ENCODE peak calls at places on chromosomes 16 and 17, in ten cellular contexts. O is stimulated activated CD4-positive, alpha-beta T cell treated with anti-CD3 and anti-CD28 coated beads, Interleukin-15, amount 100 ng/mL, for 1 hour; V is GM23338; D is BJ; B is GDM1; Z is adipocyte; S is HuH-7.5; L is EL; K is left ventricle myocardium inferior; M is erythroblast. H is an unnamed sample.

GRCh38 chr17:41116292-41116691 is 1.9 kb downstream of the KRTAP4-11 start:
- DNase-seq in O (no peak), V (no peak), D (no peak), B (no peak), Z (no peak), S (no peak), L (peak), K (no peak), M (no peak), H (peak)

GRCh38 chr17:82281502-82282238 is 8.2 kb upstream of the CSNK1D start:
- DNase-seq in O (no peak), V (no peak), D (no peak), B (no peak), Z (no peak), S (no peak), L (peak), K (no peak), M (no peak), H (no peak)

GRCh38 chr17:48569676-48570324 is 8.3 kb downstream of the HOXB4 start:
- DNase-seq in O (no peak), V (no peak), D (no peak), B (no peak), Z (no peak), S (no peak), L (no peak), K (no peak), M (no peak), H (no peak)

GRCh38 chr17:81129711-81130367 is 35.5 kb upstream of the PVALEF start:
- DNase-seq in O (no peak), V (no peak), D (no peak), B (no peak), Z (no peak), S (no peak), L (no peak), K (no peak), M (no peak), H (no peak)

GRCh38 chr17:65670667-65671371 is 109.4 kb upstream of the AXIN2 start:
- DNase-seq in O (no peak), V (no peak), D (no peak), B (no peak), Z (no peak), S (no peak), L (no peak), K (no peak), M (no peak), H (no peak)

GRCh38 chr16:2533912-2534311 is 2.7 kb upstream of the CEMP1 start:
- DNase-seq in O (no peak), V (no peak), D (no peak), B (no peak), Z (no peak), S (no peak), L (no peak), K (no peak), M (no peak), H (no peak)

GRCh38 chr17:55661963-55662834 is 60.5 kb downstream of the TMEM100 start:
- DNase-seq in O (no peak), V (no peak), D (no peak), B (no peak), Z (no peak), S (no peak), L (no peak), K (no peak), M (peak), H (no peak)

GRCh38 chr17:28524476-28525415 is 18.6 kb downstream of the FOXN1 start:
- DNase-seq in O (no peak), V (no peak), D (peak), B (no peak), Z (peak), S (peak), L (peak), K (no peak), M (no peak), H (no peak)

GRCh38 chr16:13307255-13307654 is 405.9 kb downstream of the SHISA9 start:
- DNase-seq in O (no peak), V (no peak), D (peak), B (peak), Z (peak), S (no peak), L (peak), K (no peak), M (no peak), H (no peak)

GRCh38 chr16:52773026-52773425 is 226.1 kb upstream of the TOX3 start:
- DNase-seq in O (no peak), V (no peak), D (no peak), B (no peak), Z (no peak), S (no peak), L (no peak), K (no peak), M (no peak), H (no peak)

GRCh38 chr16:4491898-4492297 is 15.7 kb downstream of the HMOX2 start:
- DNase-seq in O (no peak), V (no peak), D (no peak), B (no peak), Z (no peak), S (no peak), L (no peak), K (no peak), M (no peak), H (no peak)

GRCh38 chr16:12096162-12096781 is 119.7 kb downstream of the SNX29 start:
- DNase-seq in O (no peak), V (no peak), D (no peak), B (no peak), Z (no peak), S (no peak), L (peak), K (no peak), M (no peak), H (no peak)

GRCh38 chr16:63749256-63749655 is 1372.6 kb downstream of the CDH11 start:
- DNase-seq in O (no peak), V (no peak), D (no peak), B (no peak), Z (no peak), S (no peak), L (no peak), K (no peak), M (no peak), H (no peak)

GRCh38 chr16:48164907-48165715 is 9.3 kb upstream of the ABCC12 start:
- DNase-seq in O (peak), V (peak), D (no peak), B (peak), Z (peak), S (peak), L (peak), K (peak), M (peak), H (peak)

GRCh38 chr17:13419676-13420075 is 182.1 kb downstream of the HS3ST3A1 start:
- DNase-seq in O (no peak), V (no peak), D (no peak), B (no peak), Z (no peak), S (no peak), L (no peak), K (no peak), M (no peak), H (no peak)

GRCh38 chr16:89035013-89035697 is 58.1 kb upstream of the CBFA2T3 start:
- DNase-seq in O (no peak), V (peak), D (no peak), B (no peak), Z (no peak), S (no peak), L (no peak), K (no peak), M (peak), H (no peak)

GRCh38 chr17:63366238-63366561 is 79.9 kb downstream of the CYB561 start:
- DNase-seq in O (no peak), V (no peak), D (no peak), B (no peak), Z (no peak), S (no peak), L (no peak), K (no peak), M (no peak), H (no peak)

GRCh38 chr16:53115047-53115446 is 60.3 kb downstream of the CHD9 start:
- DNase-seq in O (no peak), V (no peak), D (no peak), B (no peak), Z (no peak), S (no peak), L (no peak), K (no peak), M (no peak), H (no peak)

GRCh38 chr16:71693168-71693567 is 31.3 kb downstream of the PHLPP2 start:
- DNase-seq in O (no peak), V (no peak), D (no peak), B (no peak), Z (no peak), S (no peak), L (no peak), K (no peak), M (no peak), H (no peak)

H was measured in SK-MEL-5.